ENCODE peak calls at places on chromosome 5, in five cellular contexts. X is breast epithelium; C is CD8-positive, alpha-beta T cell; I is hepatocyte; Z is SJSA1. M is an unnamed sample.

GRCh38 chr5:154138701-154139100 is 51.8 kb upstream of the GALNT10 start:
- DNase-seq in X (no peak), C (no peak), I (no peak), Z (no peak), M (peak; percentile 73)

GRCh38 chr5:7745882-7746735 is 104.8 kb downstream of the CFAP90 start:
- DNase-seq in X (peak; percentile 47), C (peak; percentile 23), I (peak; percentile 90), Z (peak; percentile 51), M (peak; percentile 34)

GRCh38 chr5:62256161-62257017 is 49.6 kb upstream of the KIF2A start:
- DNase-seq in X (no peak), C (peak; percentile 30), I (no peak), Z (no peak), M (no peak)

GRCh38 chr5:107542831-107543231 is 127.9 kb downstream of the EFNA5 start:
- DNase-seq in X (peak; percentile 84), C (no peak), I (peak; percentile 69), Z (no peak), M (peak; percentile 74)

GRCh38 chr5:55140908-55141665 is 18.9 kb upstream of the GPX8 start:
- DNase-seq in X (no peak), C (no peak), I (no peak), Z (no peak), M (no peak)

GRCh38 chr5:116374434-116374852 is 200.2 kb downstream of the SEMA6A start:
- DNase-seq in X (no peak), C (no peak), I (no peak), Z (no peak), M (no peak)

GRCh38 chr5:35438786-35439185 is 178.9 kb upstream of the SPEF2 start:
- DNase-seq in X (no peak), C (no peak), I (no peak), Z (no peak), M (no peak)

GRCh38 chr5:109743041-109743531 is 53.4 kb downstream of the MAN2A1 start:
- DNase-seq in X (no peak), C (no peak), I (no peak), Z (no peak), M (no peak)

GRCh38 chr5:53817183-53817582 is 256.7 kb downstream of the NDUFS4 start:
- DNase-seq in X (no peak), C (no peak), I (no peak), Z (no peak), M (no peak)

GRCh38 chr5:10567781-10568321 is 4.0 kb downstream of the ANKRD33B start:
- DNase-seq in X (no peak), C (no peak), I (no peak), Z (peak; percentile 50), M (no peak)

GRCh38 chr5:1020461-1020961 is 11.9 kb downstream of the NKD2 start:
- DNase-seq in X (no peak), C (no peak), I (no peak), Z (no peak), M (peak; percentile 11)

DNA sequence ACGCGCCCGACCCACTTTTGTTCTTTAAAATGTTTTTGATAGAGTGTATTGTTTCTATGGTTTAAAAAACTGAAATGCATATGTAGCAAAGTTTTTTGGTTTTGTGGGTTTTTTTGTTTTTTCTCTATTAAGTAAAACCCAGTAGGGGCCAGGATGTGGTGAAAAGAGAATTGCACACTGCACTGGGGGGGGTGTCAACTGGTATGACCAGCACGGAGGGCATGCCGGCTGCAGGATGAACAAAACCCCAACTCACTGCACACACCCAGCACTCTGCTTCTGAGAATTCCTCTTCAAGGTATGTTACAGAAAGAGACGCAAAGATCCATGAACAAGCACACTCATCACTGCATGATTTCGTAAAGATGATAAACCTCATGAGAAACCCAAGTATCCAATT is 75.0 kb downstream of the STK10 start:
- DNase-seq in X (no peak), C (peak; percentile 89), I (no peak), Z (no peak), M (peak; percentile 9)
- H3K4me1 ChIP-seq in X (peaks cover 7% of the 10 kb centered on the region), C (peaks cover 77% of the 10 kb centered on the region), I (peaks cover 14% of the 10 kb centered on the region), Z (peaks cover 39% of the 10 kb centered on the region), M (peaks cover 56% of the 10 kb centered on the region)

DNA sequence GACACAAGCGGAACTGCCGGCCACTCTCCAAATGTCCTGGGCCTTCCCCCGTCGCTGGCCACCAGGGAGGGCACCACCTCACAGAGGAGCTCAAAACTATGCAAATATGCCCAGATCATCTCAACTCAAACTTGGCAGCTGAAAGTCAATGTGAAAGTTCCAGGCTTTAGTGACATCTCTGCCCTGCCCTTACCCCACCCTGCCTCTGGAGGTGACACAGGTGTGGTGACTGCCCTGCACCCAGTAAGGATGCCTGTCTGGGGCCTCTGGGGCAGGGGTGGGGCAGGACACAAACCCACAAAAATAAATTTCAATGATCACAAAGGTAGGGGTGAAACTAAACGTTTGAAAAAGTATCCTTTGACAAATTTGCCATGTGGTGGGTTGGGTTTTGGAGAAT is 213.4 kb downstream of the HSPA4 start:
- DNase-seq in X (no peak), C (no peak), I (no peak), Z (no peak), M (no peak)
- H3K4me1 ChIP-seq in X (no peaks in the 10 kb centered on the region), C (peaks cover 2% of the 10 kb centered on the region), I (no peaks in the 10 kb centered on the region), Z (peaks cover 4% of the 10 kb centered on the region), M (no peaks in the 10 kb centered on the region)

GRCh38 chr5:172186114-172186695 is 1.8 kb downstream of the STK10 start:
- DNase-seq in X (no peak), C (no peak), I (no peak), Z (no peak), M (no peak)

GRCh38 chr5:172183881-172184280 is 4.1 kb downstream of the STK10 start:
- DNase-seq in X (no peak), C (no peak), I (no peak), Z (no peak), M (no peak)

GRCh38 chr5:172187118-172188032 is 649 bp downstream of the STK10 start:
- DNase-seq in X (no peak), C (peak; percentile 81), I (peak; percentile 82), Z (peak; percentile 78), M (peak; percentile 58)

GRCh38 chr5:172182291-172182690 is 5.7 kb downstream of the STK10 start:
- DNase-seq in X (no peak), C (no peak), I (no peak), Z (no peak), M (no peak)

GRCh38 chr5:172185096-172185461 is 2.9 kb downstream of the STK10 start:
- DNase-seq in X (no peak), C (peak; percentile 46), I (no peak), Z (no peak), M (no peak)
- H3K4me1 ChIP-seq in X (no peaks in the 10 kb centered on the region), C (peaks cover 45% of the 10 kb centered on the region), I (peaks cover 6% of the 10 kb centered on the region), Z (peaks cover 31% of the 10 kb centered on the region), M (peaks cover 58% of the 10 kb centered on the region)

DNA sequence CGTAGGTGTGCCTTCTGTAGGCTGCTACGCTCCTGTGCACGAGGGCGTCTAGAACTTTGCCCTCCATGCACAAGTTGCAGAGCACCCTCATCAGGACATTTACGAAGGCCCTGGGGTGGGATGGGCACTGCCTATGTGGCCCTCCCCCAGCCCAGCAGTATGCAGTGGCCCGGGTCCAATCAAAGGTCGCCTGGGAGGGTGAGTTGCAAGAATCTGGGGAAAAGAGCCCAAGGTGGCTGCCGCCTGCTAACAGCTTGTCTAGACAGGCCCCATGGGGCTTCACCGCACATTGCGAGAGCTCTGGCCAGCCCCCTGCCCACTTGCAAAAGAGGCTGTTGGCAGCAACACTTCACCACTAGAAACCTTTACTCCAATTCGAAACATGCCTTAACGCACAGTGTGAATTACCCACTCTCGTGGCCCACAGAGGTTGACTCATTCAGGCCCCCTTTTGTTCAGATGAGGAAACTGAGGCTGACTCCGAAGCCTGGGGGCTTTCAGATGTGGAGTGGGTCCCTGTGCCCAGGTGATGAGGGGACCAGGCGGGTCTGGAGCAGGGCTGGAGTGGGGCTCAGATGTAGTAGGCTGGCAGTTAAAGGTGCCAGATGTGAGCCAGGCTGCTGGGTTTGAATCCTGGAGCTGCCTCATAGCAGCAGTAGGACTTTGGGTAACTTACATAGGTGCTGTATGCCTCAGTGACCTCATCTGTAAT is 31.8 kb upstream of the IL17B start:
- DNase-seq in X (peak; percentile 36), C (no peak), I (no peak), Z (no peak), M (no peak)
- H3K4me1 ChIP-seq in X (no peaks in the 10 kb centered on the region), C (no peaks in the 10 kb centered on the region), I (peaks cover 27% of the 10 kb centered on the region), Z (peaks cover 93% of the 10 kb centered on the region), M (peaks cover 45% of the 10 kb centered on the region)

GRCh38 chr5:110751902-110752762 is 13.3 kb downstream of the SLC25A46 start:
- DNase-seq in X (no peak), C (peak; percentile 36), I (no peak), Z (peak; percentile 22), M (no peak)

GRCh38 chr5:110752953-110753352 is 14.1 kb downstream of the SLC25A46 start:
- DNase-seq in X (no peak), C (no peak), I (no peak), Z (no peak), M (no peak)

GRCh38 chr5:110757118-110757729 is 18.4 kb downstream of the SLC25A46 start:
- DNase-seq in X (no peak), C (no peak), I (peak; percentile 63), Z (peak; percentile 37), M (no peak)

GRCh38 chr5:110753620-110754019 is 14.8 kb downstream of the SLC25A46 start:
- DNase-seq in X (no peak), C (no peak), I (no peak), Z (no peak), M (no peak)

GRCh38 chr5:110754181-110754580 is 15.4 kb downstream of the SLC25A46 start:
- DNase-seq in X (no peak), C (no peak), I (no peak), Z (no peak), M (no peak)
- H3K4me1 ChIP-seq in X (no peaks in the 10 kb centered on the region), C (no peaks in the 10 kb centered on the region), I (no peaks in the 10 kb centered on the region), Z (peaks cover 8% of the 10 kb centered on the region), M (no peaks in the 10 kb centered on the region)

GRCh38 chr5:151159649-151160373 is 2.2 kb upstream of the ANXA6 start:
- DNase-seq in X (no peak), C (no peak), I (no peak), Z (no peak), M (no peak)
- H3K4me1 ChIP-seq in X (peaks cover 13% of the 10 kb centered on the region), C (peaks cover 27% of the 10 kb centered on the region), I (peaks cover 32% of the 10 kb centered on the region), Z (peaks cover 30% of the 10 kb centered on the region), M (peaks cover 45% of the 10 kb centered on the region)

DNA sequence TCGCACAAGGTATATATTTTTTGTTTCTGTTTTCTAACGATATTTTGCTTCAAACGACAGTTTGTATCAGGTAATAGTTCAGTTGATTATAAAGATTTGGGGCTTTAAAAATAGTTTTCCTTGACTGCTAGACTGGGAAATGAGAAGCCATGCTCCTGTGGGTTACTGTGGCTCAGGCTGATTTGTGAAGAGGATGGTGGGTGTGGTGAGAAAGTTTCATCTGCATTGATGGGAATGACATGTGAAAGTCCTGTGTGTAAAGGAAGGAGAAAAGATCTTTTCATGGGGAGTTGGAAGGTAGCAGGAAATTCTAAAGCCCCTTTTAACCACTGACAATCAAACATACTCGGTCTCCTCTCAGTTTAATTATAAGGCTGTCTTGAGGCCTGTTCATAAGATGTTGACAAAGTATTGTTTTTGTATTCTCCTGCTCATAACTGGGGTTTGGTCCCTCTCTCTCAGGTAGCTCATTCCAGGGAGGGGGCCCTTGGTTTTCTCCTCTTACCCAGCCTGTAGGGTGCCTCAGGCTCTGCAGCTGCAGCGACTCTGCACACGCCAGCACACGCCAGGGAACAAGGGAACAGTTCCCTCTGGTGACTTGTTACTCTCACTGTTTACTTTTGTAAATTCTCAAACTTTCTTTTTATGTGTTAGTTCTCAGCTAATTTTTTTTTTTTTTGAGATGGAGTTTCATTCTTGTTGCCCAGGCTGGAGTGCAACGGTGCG is 91.5 kb downstream of the CARTPT start:
- DNase-seq in X (no peak), C (no peak), I (no peak), Z (no peak), M (no peak)
- H3K4me1 ChIP-seq in X (no peaks in the 10 kb centered on the region), C (no peaks in the 10 kb centered on the region), I (peaks cover 5% of the 10 kb centered on the region), Z (no peaks in the 10 kb centered on the region), M (peaks cover 10% of the 10 kb centered on the region)

M was measured in left ventricle myocardium inferior.